ENCODE peak calls at places on chromosome 18, in four cellular contexts. P is sigmoid colon, K is Peyer's patch, H is neural progenitor cell. D is an unnamed sample.

GRCh38 chr18:13661779-13662271 is 64.5 kb downstream of the FAM210A start:
- DNase-seq in H (no peak), P (no peak), K (no peak), D (no peak)

GRCh38 chr18:28041366-28041765 is 135.6 kb downstream of the CDH2 start:
- DNase-seq in H (peak), P (no peak), K (no peak), D (peak)

GRCh38 chr18:708096-708495 is 4.3 kb downstream of the ENOSF1 start:
- DNase-seq in H (no peak), P (no peak), K (no peak), D (no peak)

GRCh38 chr18:26516964-26517363 is 31.4 kb downstream of the KCTD1 start:
- DNase-seq in H (no peak), K (no peak), P (no peak), D (no peak)

GRCh38 chr18:76613721-76614120 is 118.7 kb upstream of the ZNF516 start:
- DNase-seq in K (no peak), H (no peak), P (no peak), D (no peak)

GRCh38 chr18:74963820-74964446 is 245.0 kb downstream of the PTGR3 start:
- DNase-seq in P (no peak), H (peak), K (no peak), D (no peak)

GRCh38 chr18:58584219-58585127 is 44.4 kb downstream of the ALPK2 start:
- DNase-seq in H (peak), P (no peak), K (no peak), D (no peak)

GRCh38 chr18:75492897-75493296 is 65.4 kb upstream of the SMIM21 start:
- DNase-seq in H (no peak), P (no peak), K (no peak), D (no peak)

GRCh38 chr18:49845629-49846252 is 32.4 kb upstream of the ACAA2 start:
- DNase-seq in H (peak), P (no peak), K (no peak), D (no peak)

GRCh38 chr18:21803495-21803894 is 62.9 kb downstream of the MIB1 start:
- DNase-seq in K (no peak), P (no peak), H (no peak), D (no peak)

GRCh38 chr18:57029761-57030160 is 117.1 kb upstream of the BOD1L2 start:
- DNase-seq in K (no peak), H (peak), P (no peak), D (no peak)
- TF ChIP-seq CTCF in K (no peak), H (peak), P (no peak), D (peak)

GRCh38 chr18:61335737-61336555 is 2.7 kb downstream of the CDH20 start:
- DNase-seq in P (no peak), H (no peak), K (no peak), D (no peak)

GRCh38 chr18:61334491-61334850 is 1.2 kb downstream of the CDH20 start:
- DNase-seq in P (no peak), K (no peak), H (no peak), D (no peak)

GRCh38 chr18:61336766-61337165 is 3.5 kb downstream of the CDH20 start:
- DNase-seq in H (no peak), P (no peak), K (no peak), D (no peak)

GRCh38 chr18:61333746-61334490 is 688 bp downstream of the CDH20 start:
- DNase-seq in H (peak), P (no peak), K (no peak), D (no peak)

GRCh38 chr18:61334951-61335736 is 1.9 kb downstream of the CDH20 start:
- DNase-seq in H (no peak), K (no peak), P (no peak), D (no peak)
- H3K4me3 ChIP-seq in H (peak), K (no peak), P (no peak), D (no peak)

GRCh38 chr18:25103468-25104155 is 248.4 kb downstream of the ZNF521 start:
- DNase-seq in P (no peak), K (no peak), H (no peak), D (no peak)

GRCh38 chr18:25097119-25098114 is 254.5 kb downstream of the ZNF521 start:
- DNase-seq in H (no peak), K (no peak), P (no peak), D (no peak)

GRCh38 chr18:25102657-25103056 is 249.3 kb downstream of the ZNF521 start:
- DNase-seq in H (no peak), K (no peak), P (no peak), D (no peak)

GRCh38 chr18:25099838-25100393 is 252.1 kb downstream of the ZNF521 start:
- DNase-seq in K (no peak), H (no peak), P (no peak), D (no peak)
- TF ChIP-seq CTCF in K (no peak), H (no peak), P (no peak), D (no peak)

GRCh38 chr18:3626927-3627240 is 176.9 kb downstream of the TGIF1 start:
- DNase-seq in P (no peak), H (no peak), K (no peak), D (no peak)

GRCh38 chr18:3624546-3624817 is 174.5 kb downstream of the TGIF1 start:
- DNase-seq in P (no peak), H (no peak), K (no peak), D (no peak)

GRCh38 chr18:3625717-3626091 is 175.7 kb downstream of the TGIF1 start:
- DNase-seq in H (no peak), K (no peak), P (no peak), D (no peak)

GRCh38 chr18:3624818-3625716 is 175.1 kb downstream of the TGIF1 start:
- DNase-seq in P (peak), H (no peak), K (peak), D (peak)

DNA sequence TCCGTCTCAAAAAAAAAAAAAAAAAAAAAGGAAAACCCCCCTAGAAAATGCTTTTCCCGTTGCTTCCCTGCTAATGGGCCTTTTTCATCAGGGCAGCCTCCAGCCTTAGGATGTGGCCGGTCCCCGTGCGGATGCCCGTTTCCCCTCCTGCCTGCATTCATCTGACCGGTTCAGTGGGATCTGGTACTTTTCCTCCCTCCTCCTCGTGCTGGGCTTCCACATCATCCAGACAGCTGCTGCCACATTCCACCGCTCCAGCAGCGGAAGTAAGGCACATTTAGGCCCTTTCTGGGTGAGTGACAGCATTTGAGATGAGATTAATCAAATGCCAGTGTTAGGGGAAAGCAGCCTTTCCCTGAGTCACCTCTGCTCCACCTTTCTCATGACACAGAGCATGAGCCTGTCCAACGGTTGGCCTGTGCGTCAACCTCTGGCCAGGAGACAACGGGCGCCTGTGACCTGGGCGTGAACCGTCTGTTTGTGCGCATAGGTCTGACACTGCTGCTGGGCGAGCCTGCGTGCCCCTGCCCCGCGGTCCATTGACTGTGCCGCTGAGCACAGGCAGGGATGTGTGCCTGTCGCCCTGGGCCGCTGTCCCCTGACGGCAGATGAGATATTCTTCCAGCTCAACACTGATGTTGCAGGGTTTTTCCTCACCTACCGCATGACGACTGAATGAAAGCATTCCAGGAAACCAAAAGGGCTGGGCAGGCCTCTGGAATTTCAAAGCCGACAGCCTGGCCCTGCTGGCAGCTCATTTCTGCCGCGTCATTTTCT is 174.0 kb downstream of the TGIF1 start:
- DNase-seq in K (peak), H (peak), P (peak), D (peak)
- H3K4me3 ChIP-seq in K (no peak), H (no peak), P (no peak), D (peak)

GRCh38 chr18:37294951-37295350 is 270.6 kb downstream of the CELF4 start:
- DNase-seq in P (no peak), K (no peak), H (peak), D (no peak)
- TF ChIP-seq CTCF in P (no peak), K (no peak), H (peak), D (peak)

D was measured in epithelial cell of proximal tubule.